ENCODE peak calls at places on chromosomes 11 and 22, in four cellular contexts. J is brain microvascular endothelial cell, C is cardiac muscle cell, H is RWPE2. M is an unnamed sample.

GRCh38 chr22:37182101-37182948 is 5.7 kb downstream of the C1QTNF6 start:
- DNase-seq in J (no peak), C (no peak), H (peak), M (no peak)

GRCh38 chr11:64891215-64891848 is 12.9 kb upstream of the EHD1 start:
- DNase-seq in H (no peak), J (no peak), C (no peak), M (no peak)

GRCh38 chr22:26599505-26599904 is 9.6 kb upstream of the TPST2 start:
- DNase-seq in H (no peak), J (no peak), C (no peak), M (no peak)

GRCh38 chr11:67442504-67443398 is 525 bp downstream of the CORO1B start:
- DNase-seq in J (no peak), C (no peak), H (peak), M (no peak)

GRCh38 chr11:11227686-11228085 is 125.4 kb downstream of the CSNK2A3 start:
- DNase-seq in J (no peak), C (no peak), H (no peak), M (no peak)

GRCh38 chr22:47806894-47807293 is 1044.4 kb downstream of the TBC1D22A start:
- DNase-seq in J (no peak), C (no peak), H (no peak), M (no peak)

GRCh38 chr11:66188580-66188979 is 79.9 kb upstream of the RAB1B start:
- DNase-seq in C (peak), H (no peak), J (peak), M (peak)

GRCh38 chr11:119880143-119880542 is 151.1 kb upstream of the NECTIN1 start:
- DNase-seq in H (no peak), C (no peak), J (no peak), M (no peak)

GRCh38 chr11:114987171-114987760 is 308.9 kb downstream of the NXPE2 start:
- DNase-seq in C (no peak), J (no peak), H (no peak), M (no peak)

GRCh38 chr11:102780491-102780918 is at the start of gene MMP10:
- DNase-seq in J (peak), C (peak), H (no peak), M (peak)

GRCh38 chr11:82043316-82043715 is 690.3 kb downstream of the FAM181B start:
- DNase-seq in H (no peak), C (no peak), J (no peak), M (no peak)

GRCh38 chr22:30265851-30266444 is 703 bp downstream of the OSM start:
- DNase-seq in H (no peak), J (no peak), C (no peak), M (no peak)

GRCh38 chr11:35363246-35364100 is 55.9 kb downstream of the SLC1A2 start:
- DNase-seq in H (no peak), C (no peak), J (no peak), M (no peak)

GRCh38 chr11:72617080-72617744 is 57.0 kb downstream of the PDE2A start:
- DNase-seq in C (peak), H (no peak), J (peak), M (peak)

GRCh38 chr11:97349201-97349600 is 959.4 kb downstream of the JRKL start:
- DNase-seq in J (no peak), H (no peak), C (no peak), M (no peak)

GRCh38 chr11:70067591-70068341 is 10.4 kb upstream of the ANO1 start:
- DNase-seq in C (no peak), J (no peak), H (peak), M (no peak)

GRCh38 chr11:131888230-131888826 is 517.9 kb downstream of the NTM start:
- DNase-seq in H (no peak), C (peak), J (peak), M (peak)

GRCh38 chr11:2580444-2581050 is 119.2 kb downstream of the KCNQ1OT1 start:
- DNase-seq in J (no peak), C (no peak), H (peak), M (no peak)

GRCh38 chr11:19419021-19419750 is 178.4 kb upstream of the E2F8 start:
- DNase-seq in J (peak), C (peak), H (no peak), M (peak)

GRCh38 chr11:129951201-129951882 is 51.3 kb downstream of the PRDM10 start:
- DNase-seq in H (no peak), J (no peak), C (peak), M (no peak)

GRCh38 chr22:47786650-47787290 is 1024.3 kb downstream of the TBC1D22A start:
- DNase-seq in H (no peak), C (no peak), J (no peak), M (no peak)

GRCh38 chr11:2103666-2104523 is 35.3 kb downstream of the IGF2 start:
- DNase-seq in H (peak), C (no peak), J (no peak), M (no peak)

GRCh38 chr11:115226556-115226955 is 277.7 kb downstream of the CADM1 start:
- DNase-seq in C (peak), H (no peak), J (peak), M (peak)

GRCh38 chr11:129440028-129440630 is 64.5 kb downstream of the BARX2 start:
- DNase-seq in H (peak), C (no peak), J (no peak), M (peak)

GRCh38 chr22:29727248-29727551 is 7.4 kb downstream of the CABP7 start:
- DNase-seq in J (no peak), H (no peak), C (peak), M (peak)

GRCh38 chr11:70467196-70468085 is 69.1 kb downstream of the CTTN start:
- DNase-seq in J (peak), C (peak), H (no peak), M (peak)

GRCh38 chr22:46792061-46792796 is 29.8 kb downstream of the TBC1D22A start:
- DNase-seq in J (no peak), C (no peak), H (no peak), M (no peak)

GRCh38 chr11:58334708-58335107 is 24.2 kb downstream of the OR5B17 start:
- DNase-seq in H (peak), C (peak), J (peak), M (peak)

GRCh38 chr11:12680940-12681258 is 6.7 kb downstream of the TEAD1 start:
- DNase-seq in J (no peak), C (no peak), H (no peak), M (no peak)

GRCh38 chr11:36775157-36775556 is 177.1 kb upstream of the RAG2 start:
- DNase-seq in J (no peak), H (no peak), C (no peak), M (no peak)

GRCh38 chr22:37232140-37232998 is 11.7 kb downstream of the RAC2 start:
- DNase-seq in H (no peak), C (no peak), J (no peak), M (no peak)

GRCh38 chr11:59610289-59610688 is 5.3 kb downstream of the OSBP start:
- DNase-seq in J (no peak), H (no peak), C (no peak), M (no peak)

DNA sequence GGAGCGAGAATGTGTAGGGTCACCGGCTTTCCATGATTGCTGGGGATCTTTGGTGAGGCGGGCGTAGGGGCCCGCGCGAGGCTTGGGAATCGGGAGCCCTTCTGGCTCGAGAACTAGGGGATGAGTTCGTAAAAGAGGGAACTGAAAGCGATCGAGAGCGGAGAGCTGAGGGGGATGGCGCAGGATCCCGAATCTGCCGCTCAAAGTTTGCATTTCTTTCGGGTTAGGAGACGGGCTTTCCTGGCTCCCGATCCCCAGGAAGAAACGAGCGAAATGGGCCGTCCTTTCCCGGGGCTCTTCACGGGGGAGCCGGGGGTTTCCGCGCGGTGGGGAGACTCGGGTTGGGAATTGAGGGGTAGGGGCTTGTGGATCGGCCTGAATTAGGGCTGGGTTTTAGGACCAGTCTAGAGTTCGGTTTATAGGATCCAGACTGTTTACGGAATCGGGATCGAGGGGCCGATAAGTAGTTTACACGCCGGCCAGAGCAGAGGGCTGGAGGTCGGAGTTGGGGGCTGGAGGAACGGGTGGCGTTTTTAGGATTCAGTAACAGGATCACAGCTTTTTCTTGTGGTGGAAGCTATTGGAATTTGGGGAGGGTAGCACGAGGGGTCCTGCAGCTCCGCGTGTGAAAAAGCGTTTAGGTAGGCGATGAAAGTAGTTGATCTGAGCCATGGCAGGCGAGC is 1.3 kb downstream of the PKNOX2 start:
- DNase-seq in H (no peak), C (peak), J (no peak), M (peak)
- H3K4me3 ChIP-seq in H (peak), C (peak), J (peak), M (peak)

GRCh38 chr11:44602810-44603410 is 37.4 kb downstream of the CD82 start:
- DNase-seq in J (no peak), C (no peak), H (no peak), M (no peak)

GRCh38 chr11:44605068-44605708 is 39.7 kb downstream of the CD82 start:
- DNase-seq in J (no peak), C (no peak), H (no peak), M (no peak)

GRCh38 chr11:44605965-44606364 is 40.5 kb downstream of the CD82 start:
- DNase-seq in H (no peak), C (no peak), J (no peak), M (no peak)

GRCh38 chr11:44606472-44606871 is 41.0 kb downstream of the CD82 start:
- DNase-seq in H (no peak), J (no peak), C (no peak), M (no peak)

DNA sequence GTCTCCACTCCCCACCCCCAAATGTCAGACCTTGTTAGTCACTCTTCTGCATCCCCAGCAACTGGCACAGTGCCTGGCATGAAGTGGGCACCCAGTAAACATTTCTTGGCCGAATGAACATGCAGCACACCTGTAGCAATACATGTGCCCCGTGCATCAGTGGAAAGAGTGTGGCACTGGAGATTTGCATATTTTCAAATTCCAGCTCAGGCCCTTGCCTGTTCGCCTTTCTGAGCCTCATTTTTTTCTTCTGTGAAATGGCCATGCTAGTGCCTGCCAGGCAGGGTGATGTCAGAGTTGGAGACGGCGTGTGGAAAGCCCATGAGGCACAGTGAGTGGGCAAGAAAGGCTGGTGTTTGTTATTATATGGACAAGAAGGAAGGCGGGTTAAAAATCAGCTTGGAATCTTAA is 38.7 kb downstream of the CD82 start:
- DNase-seq in H (no peak), J (no peak), C (no peak), M (no peak)
- H3K4me3 ChIP-seq in H (no peak), J (no peak), C (no peak), M (no peak)

GRCh38 chr11:60841797-60842687 is at the start of gene CCDC86:
- DNase-seq in J (peak), H (peak), C (peak), M (peak)

GRCh38 chr11:60842688-60843605 is 1.0 kb downstream of the CCDC86 start:
- DNase-seq in C (no peak), J (no peak), H (no peak), M (no peak)

GRCh38 chr11:60844045-60844869 is 2.3 kb downstream of the CCDC86 start:
- DNase-seq in H (no peak), C (no peak), J (no peak), M (peak)

GRCh38 chr11:60838132-60838531 is 3.8 kb upstream of the CCDC86 start:
- DNase-seq in H (no peak), J (no peak), C (peak), M (peak)

DNA sequence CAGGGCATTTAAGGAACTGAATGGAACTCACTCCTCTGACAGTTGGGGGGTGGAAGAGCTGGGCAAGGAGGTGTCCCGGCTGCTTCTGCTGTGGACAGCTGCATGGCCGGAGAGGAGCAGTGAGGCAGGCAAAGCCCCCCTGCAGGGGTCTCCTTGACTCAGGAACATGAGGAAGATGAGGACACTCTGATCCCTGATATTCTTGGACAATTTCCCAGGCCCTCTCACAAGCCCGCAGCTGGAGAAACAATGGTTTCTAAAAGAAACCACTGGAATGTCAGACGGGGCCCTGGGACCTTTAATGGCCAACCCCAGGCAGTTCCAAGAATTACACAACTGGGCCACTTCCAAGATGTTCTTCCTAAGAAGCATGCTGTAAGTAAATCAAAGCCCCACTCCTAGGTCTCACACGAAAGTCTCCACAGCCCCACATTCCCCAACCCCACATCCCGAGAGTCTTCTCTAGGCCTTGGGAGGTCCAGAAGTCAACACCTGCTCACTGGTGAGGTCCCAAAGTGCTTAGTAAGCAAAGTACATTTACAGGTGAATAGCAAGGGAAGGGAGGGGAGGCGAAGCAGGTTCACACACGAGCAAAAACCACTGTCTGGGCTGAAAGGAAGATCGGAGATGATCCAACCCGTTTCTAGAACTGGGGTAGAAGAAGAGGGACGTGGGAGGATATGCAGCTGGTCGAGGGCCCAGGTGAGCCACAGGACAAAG is 1.0 kb upstream of the CCDC86 start:
- DNase-seq in H (no peak), J (peak), C (peak), M (peak)
- H3K4me3 ChIP-seq in H (no peak), J (no peak), C (no peak), M (no peak)

GRCh38 chr11:133507185-133507584 is 25.1 kb downstream of the OPCML start:
- DNase-seq in C (no peak), J (no peak), H (no peak), M (no peak)
- H3K4me3 ChIP-seq in C (no peak), J (no peak), H (no peak), M (no peak)

GRCh38 chr11:61007383-61007970 is 36.0 kb downstream of the CD6 start:
- DNase-seq in H (no peak), J (no peak), C (no peak), M (no peak)

GRCh38 chr11:61010466-61011238 is 39.2 kb downstream of the CD6 start:
- DNase-seq in H (no peak), C (no peak), J (no peak), M (no peak)

GRCh38 chr11:61008971-61009370 is 37.5 kb downstream of the CD6 start:
- DNase-seq in C (no peak), J (no peak), H (no peak), M (no peak)

GRCh38 chr11:61009392-61010275 is 38.2 kb downstream of the CD6 start:
- DNase-seq in J (no peak), C (no peak), H (no peak), M (no peak)

DNA sequence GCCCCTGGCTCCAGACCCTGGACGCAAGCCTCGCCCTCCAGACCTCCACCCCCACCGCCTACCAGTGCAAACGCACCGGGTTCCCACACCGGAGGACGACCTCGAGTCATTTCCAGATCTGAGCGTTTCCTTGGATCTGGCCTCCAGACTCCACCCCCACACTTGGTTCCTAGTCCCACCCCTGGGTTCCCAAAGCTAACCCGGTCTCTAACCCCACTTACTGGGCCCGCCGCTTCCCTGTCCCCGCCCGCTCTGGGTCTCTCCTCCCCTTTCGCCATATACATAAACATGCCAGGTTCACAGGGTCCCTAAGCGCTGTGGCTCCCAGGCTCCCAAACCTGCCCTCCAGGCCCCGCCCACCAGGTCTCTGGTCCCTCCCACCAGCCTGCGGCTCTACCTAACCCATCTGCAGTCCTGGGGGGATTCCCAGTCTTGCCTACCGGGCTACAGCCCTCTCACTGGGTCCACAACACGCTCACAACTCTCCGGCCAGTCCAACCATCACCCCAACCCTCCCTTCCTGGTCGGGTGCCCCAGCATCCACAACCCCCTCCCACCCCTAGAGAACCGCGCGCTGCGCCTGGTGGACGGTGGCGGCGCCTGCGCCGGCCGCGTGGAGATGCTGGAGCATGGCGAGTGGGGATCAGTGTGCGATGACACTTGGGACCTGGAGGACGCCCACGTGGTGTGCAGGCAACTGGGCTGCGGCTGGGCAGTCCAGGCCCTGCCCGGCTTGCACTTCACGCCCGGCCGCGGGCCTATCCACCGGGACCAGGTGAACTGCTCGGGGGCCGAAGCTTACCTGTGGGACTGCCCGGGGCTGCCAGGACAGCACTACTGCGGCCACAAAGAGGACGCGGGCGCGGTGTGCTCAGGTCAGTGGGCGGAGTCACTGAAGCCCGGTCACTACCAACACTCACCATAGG is 36.8 kb downstream of the CD6 start:
- DNase-seq in H (no peak), C (no peak), J (no peak), M (no peak)
- H3K4me3 ChIP-seq in H (peak), C (peak), J (peak), M (no peak)